ENCODE peak calls at places on chromosomes 16 and 17, in seven cellular contexts. D is EL, C is HuH-7.5, F is heart left ventricle, G is T1000, M is H54, N is globus pallidus. S is an unnamed sample.

GRCh38 chr16:14097182-14097951 is 26.2 kb downstream of the MRTFB start:
- DNase-seq in F (no peak), N (no peak), C (no peak), M (no peak), D (no peak), G (no peak), S (no peak)

GRCh38 chr16:67641779-67642708 is 2.9 kb upstream of the CARMIL2 start:
- DNase-seq in M (peak; percentile 35), C (no peak), G (no peak), F (no peak), N (peak; percentile 75), D (no peak), S (no peak)

GRCh38 chr17:15918661-15919259 is 26.2 kb upstream of the ADORA2B start:
- DNase-seq in M (no peak), C (no peak), G (no peak), F (no peak), N (no peak), D (peak; percentile 27), S (no peak)

GRCh38 chr16:3155181-3155580 is 20.4 kb downstream of the ZNF213 start:
- DNase-seq in F (no peak), C (no peak), D (no peak), G (no peak), M (no peak), N (no peak), S (no peak)

GRCh38 chr17:4235372-4236279 is 28.2 kb downstream of the ANKFY1 start:
- DNase-seq in D (peak; percentile 34), F (no peak), C (no peak), G (no peak), N (no peak), M (no peak), S (no peak)

GRCh38 chr17:20263595-20263994 is 203.7 kb downstream of the LGALS9B start:
- DNase-seq in C (no peak), D (peak; percentile 37), G (no peak), F (no peak), M (no peak), N (no peak), S (no peak)

GRCh38 chr16:81585785-81586184 is 141.2 kb downstream of the CMIP start:
- DNase-seq in F (peak; percentile 29), G (no peak), C (no peak), M (no peak), D (no peak), N (no peak), S (no peak)

GRCh38 chr17:72538443-72538842 is 417.6 kb downstream of the SOX9 start:
- DNase-seq in M (no peak), D (no peak), F (no peak), C (no peak), G (no peak), N (no peak), S (no peak)

GRCh38 chr17:72975509-72975908 is 117.0 kb downstream of the SLC39A11 start:
- DNase-seq in G (no peak), N (no peak), F (no peak), D (no peak), M (no peak), C (no peak), S (no peak)

GRCh38 chr16:61587526-61587925 is 448.7 kb downstream of the CDH8 start:
- DNase-seq in F (no peak), N (no peak), M (no peak), D (no peak), C (no peak), G (no peak), S (no peak)

GRCh38 chr16:80994451-80994850 is 12.2 kb downstream of the CMC2 start:
- DNase-seq in G (no peak), F (no peak), N (no peak), D (peak; percentile 57), C (no peak), M (no peak), S (no peak)

GRCh38 chr17:50146927-50147640 is 3.4 kb downstream of the PPP1R9B start:
- DNase-seq in C (no peak), M (no peak), N (no peak), G (no peak), F (no peak), D (no peak), S (no peak)

GRCh38 chr16:68332411-68333121 is 21.7 kb downstream of the PRMT7 start:
- DNase-seq in C (peak; percentile 48), D (peak; percentile 36), G (no peak), N (peak; percentile 63), M (no peak), F (no peak), S (peak; percentile 32)